ENCODE peak calls at places on chromosomes 2 and 18, in ten cellular contexts. X is hepatocyte, J is left lung, C is cardiac fibroblast, U is astrocyte of the spinal cord, R is Peyer's patch, F is WERI-Rb-1, W is foreskin fibroblast, G is fibroblast of pulmonary artery, Q is endothelial cell. N is an unnamed sample.

GRCh38 chr2:226050822-226051221 is 651.3 kb downstream of the NYAP2 start:
- DNase-seq in X (no peak), J (no peak), C (no peak), U (peak; percentile 15), R (no peak), F (no peak), W (no peak), G (peak; percentile 23), Q (no peak), N (no peak)

GRCh38 chr2:131112477-131113027 is 7.4 kb downstream of the PLEKHB2 start:
- DNase-seq in X (no peak), J (no peak), C (peak; percentile 14), U (no peak), R (no peak), F (no peak), W (no peak), G (peak; percentile 39), Q (no peak), N (no peak)

GRCh38 chr2:203812294-203813221 is 55.0 kb upstream of the CTLA4 start:
- DNase-seq in X (no peak), J (no peak), C (no peak), U (no peak), R (no peak), F (no peak), W (no peak), G (no peak), Q (no peak), N (no peak)

GRCh38 chr2:37812414-37812813 is 112.7 kb upstream of the RMDN2 start:
- DNase-seq in X (no peak), J (no peak), C (peak; percentile 48), U (no peak), R (no peak), F (no peak), W (no peak), G (peak; percentile 41), Q (no peak), N (no peak)

GRCh38 chr2:43218550-43219382 is 7.6 kb downstream of the ZFP36L2 start:
- DNase-seq in X (peak; percentile 56), J (peak; percentile 88), C (peak; percentile 30), U (peak; percentile 30), R (peak; percentile 82), F (no peak), W (no peak), G (peak; percentile 18), Q (peak; percentile 45), N (peak; percentile 54)

GRCh38 chr2:499726-500125 is 177.5 kb downstream of the TMEM18 start:
- DNase-seq in X (no peak), J (no peak), C (no peak), U (no peak), R (no peak), F (no peak), W (no peak), G (no peak), Q (no peak), N (no peak)

GRCh38 chr2:96860065-96861029 is 2.5 kb upstream of the ANKRD39 start:
- DNase-seq in X (no peak), J (peak; percentile 61), C (no peak), U (no peak), R (peak; percentile 48), F (no peak), W (no peak), G (no peak), Q (no peak), N (no peak)

GRCh38 chr2:120310136-120310535 is 35.8 kb upstream of the INHBB start:
- DNase-seq in X (no peak), J (peak; percentile 28), C (no peak), U (no peak), R (no peak), F (no peak), W (no peak), G (no peak), Q (no peak), N (no peak)

GRCh38 chr18:59343916-59344315 is 15.1 kb downstream of the LMAN1 start:
- DNase-seq in X (no peak), J (no peak), C (no peak), U (no peak), R (no peak), F (no peak), W (no peak), G (no peak), Q (no peak), N (no peak)

GRCh38 chr18:48428494-48429177 is 19.5 kb upstream of the ZBTB7C start:
- DNase-seq in X (no peak), J (no peak), C (no peak), U (no peak), R (no peak), F (no peak), W (no peak), G (no peak), Q (no peak), N (no peak)

GRCh38 chr2:38158361-38159128 is 82.6 kb upstream of the CYP1B1 start:
- DNase-seq in X (no peak), J (no peak), C (peak; percentile 79), U (peak; percentile 35), R (no peak), F (no peak), W (no peak), G (peak; percentile 45), Q (no peak), N (no peak)

GRCh38 chr2:206718296-206718695 is at the start of gene DYTN:
- DNase-seq in X (no peak), J (no peak), C (no peak), U (no peak), R (no peak), F (no peak), W (no peak), G (no peak), Q (no peak), N (no peak)

GRCh38 chr2:170714156-170715061 is 728 bp upstream of the SP5 start:
- DNase-seq in X (peak; percentile 74), J (peak; percentile 86), C (no peak), U (no peak), R (peak; percentile 80), F (peak; percentile 19), W (no peak), G (no peak), Q (peak; percentile 28), N (peak; percentile 25)

GRCh38 chr18:12943200-12943599 is 4.6 kb upstream of the SEH1L start:
- DNase-seq in X (no peak), J (no peak), C (no peak), U (no peak), R (no peak), F (no peak), W (no peak), G (no peak), Q (no peak), N (no peak)

GRCh38 chr2:234038076-234038802 is 12.3 kb upstream of the SPP2 start:
- DNase-seq in X (no peak), J (no peak), C (no peak), U (no peak), R (no peak), F (no peak), W (no peak), G (no peak), Q (no peak), N (no peak)

GRCh38 chr2:198143156-198143555 is 338.8 kb downstream of the PLCL1 start:
- DNase-seq in X (no peak), J (no peak), C (no peak), U (no peak), R (no peak), F (no peak), W (no peak), G (no peak), Q (no peak), N (no peak)

GRCh38 chr18:76518073-76518472 is 23.0 kb upstream of the ZNF516 start:
- DNase-seq in X (no peak), J (no peak), C (peak; percentile 30), U (peak; percentile 42), R (no peak), F (no peak), W (no peak), G (no peak), Q (no peak), N (no peak)

GRCh38 chr2:127865926-127866325 is 8.0 kb upstream of the POLR2D start:
- DNase-seq in X (no peak), J (no peak), C (no peak), U (no peak), R (no peak), F (no peak), W (no peak), G (no peak), Q (no peak), N (no peak)

GRCh38 chr18:59189746-59190145 is 30.2 kb upstream of the GRP start:
- DNase-seq in X (no peak), J (no peak), C (no peak), U (no peak), R (no peak), F (no peak), W (peak; percentile 13), G (no peak), Q (no peak), N (no peak)

GRCh38 chr2:115603285-115603684 is 1160.8 kb downstream of the DPP10 start:
- DNase-seq in X (no peak), J (no peak), C (no peak), U (no peak), R (no peak), F (no peak), W (no peak), G (no peak), Q (no peak), N (no peak)
- TF ChIP-seq CTCF in X (no peak), J (no peak), C (no peak), U (no peak), R (no peak), F (no peak), W (no peak), G (no peak), Q (no peak), N (no peak)

GRCh38 chr18:52950153-52950552 is 610.2 kb downstream of the DCC start:
- DNase-seq in X (no peak), J (no peak), C (no peak), U (no peak), R (no peak), F (no peak), W (no peak), G (no peak), Q (no peak), N (peak; percentile 25)

GRCh38 chr18:52948878-52949444 is 609.0 kb downstream of the DCC start:
- DNase-seq in X (peak; percentile 27), J (no peak), C (no peak), U (no peak), R (no peak), F (no peak), W (no peak), G (no peak), Q (no peak), N (no peak)

GRCh38 chr18:52953435-52953834 is 613.4 kb downstream of the DCC start:
- DNase-seq in X (no peak), J (no peak), C (no peak), U (no peak), R (no peak), F (no peak), W (no peak), G (no peak), Q (no peak), N (no peak)
- TF ChIP-seq CTCF in X (no peak), J (no peak), C (no peak), U (no peak), R (no peak), F (no peak), W (no peak), G (no peak), Q (no peak), N (no peak)

GRCh38 chr2:240989451-240990265 is 8.8 kb upstream of the SNED1 start:
- DNase-seq in X (peak; percentile 59), J (peak; percentile 69), C (peak; percentile 42), U (no peak), R (peak; percentile 57), F (peak; percentile 79), W (no peak), G (peak; percentile 37), Q (peak; percentile 54), N (peak; percentile 60)
- TF ChIP-seq CTCF in X (peak; percentile 44), J (peak; percentile 35), C (peak; percentile 46), U (peak; percentile 56), R (peak; percentile 47), F (peak; percentile 93), W (peak; percentile 54), G (peak; percentile 47), Q (no peak), N (peak; percentile 44)

GRCh38 chr18:644395-645004 is 13.0 kb upstream of the TYMS start:
- DNase-seq in X (no peak), J (no peak), C (no peak), U (no peak), R (no peak), F (no peak), W (no peak), G (no peak), Q (no peak), N (no peak)
- TF ChIP-seq CTCF in X (no peak), J (no peak), C (peak; percentile 11), U (no peak), R (no peak), F (no peak), W (no peak), G (peak; percentile 3), Q (no peak), N (no peak)